ENCODE peak calls at places on chromosomes 7 and 10, in seven cellular contexts. H is tibial artery, M is right atrium auricular region, A is BJ, R is HFF-Myc, O is brain microvascular endothelial cell, V is foreskin fibroblast. X is an unnamed sample.
A peak's percentile ranks its signal among the peaks of the same experiment; 100 is the strongest.

GRCh38 chr10:126407831-126408230 is 19.6 kb upstream of the ADAM12 start:
- DNase-seq in R (no peak), H (no peak), O (no peak), V (no peak), M (no peak), A (no peak), X (no peak)

GRCh38 chr10:3625959-3626751 is 158.9 kb downstream of the KLF6 start:
- DNase-seq in V (peak; percentile 81), R (no peak), H (no peak), M (no peak), O (peak; percentile 80), A (peak; percentile 39), X (peak; percentile 52)

GRCh38 chr10:1434912-1435692 is 302.2 kb downstream of the ADARB2 start:
- DNase-seq in R (no peak), M (peak; percentile 42), A (no peak), H (no peak), O (no peak), V (no peak), X (no peak)

GRCh38 chr10:125018576-125019143 is 76.7 kb downstream of the ZRANB1 start:
- DNase-seq in A (no peak), R (no peak), O (no peak), M (no peak), H (no peak), V (no peak), X (no peak)

GRCh38 chr7:35909870-35910357 is 109.1 kb downstream of the SEPTIN7 start:
- DNase-seq in R (no peak), A (no peak), V (peak; percentile 7), H (no peak), O (no peak), M (no peak), X (no peak)

GRCh38 chr10:116098411-116099019 is 174.5 kb downstream of the GFRA1 start:
- DNase-seq in H (no peak), A (no peak), M (no peak), R (no peak), O (no peak), V (no peak), X (no peak)

GRCh38 chr7:77565917-77566316 is 28.8 kb downstream of the PTPN12 start:
- DNase-seq in H (no peak), M (no peak), R (no peak), A (no peak), V (peak; percentile 73), O (peak; percentile 14), X (peak; percentile 5)

GRCh38 chr7:107332488-107333269 is 137.2 kb upstream of the GPR22 start:
- DNase-seq in A (no peak), M (no peak), R (no peak), O (no peak), V (no peak), H (no peak), X (no peak)

GRCh38 chr10:28892818-28893547 is 215.7 kb downstream of the BAMBI start:
- DNase-seq in M (no peak), A (no peak), O (peak; percentile 65), V (no peak), H (no peak), R (no peak), X (no peak)

GRCh38 chr7:50312589-50313162 is 8.2 kb downstream of the IKZF1 start:
- DNase-seq in V (no peak), H (no peak), O (no peak), R (no peak), M (no peak), A (no peak), X (no peak)

DNA sequence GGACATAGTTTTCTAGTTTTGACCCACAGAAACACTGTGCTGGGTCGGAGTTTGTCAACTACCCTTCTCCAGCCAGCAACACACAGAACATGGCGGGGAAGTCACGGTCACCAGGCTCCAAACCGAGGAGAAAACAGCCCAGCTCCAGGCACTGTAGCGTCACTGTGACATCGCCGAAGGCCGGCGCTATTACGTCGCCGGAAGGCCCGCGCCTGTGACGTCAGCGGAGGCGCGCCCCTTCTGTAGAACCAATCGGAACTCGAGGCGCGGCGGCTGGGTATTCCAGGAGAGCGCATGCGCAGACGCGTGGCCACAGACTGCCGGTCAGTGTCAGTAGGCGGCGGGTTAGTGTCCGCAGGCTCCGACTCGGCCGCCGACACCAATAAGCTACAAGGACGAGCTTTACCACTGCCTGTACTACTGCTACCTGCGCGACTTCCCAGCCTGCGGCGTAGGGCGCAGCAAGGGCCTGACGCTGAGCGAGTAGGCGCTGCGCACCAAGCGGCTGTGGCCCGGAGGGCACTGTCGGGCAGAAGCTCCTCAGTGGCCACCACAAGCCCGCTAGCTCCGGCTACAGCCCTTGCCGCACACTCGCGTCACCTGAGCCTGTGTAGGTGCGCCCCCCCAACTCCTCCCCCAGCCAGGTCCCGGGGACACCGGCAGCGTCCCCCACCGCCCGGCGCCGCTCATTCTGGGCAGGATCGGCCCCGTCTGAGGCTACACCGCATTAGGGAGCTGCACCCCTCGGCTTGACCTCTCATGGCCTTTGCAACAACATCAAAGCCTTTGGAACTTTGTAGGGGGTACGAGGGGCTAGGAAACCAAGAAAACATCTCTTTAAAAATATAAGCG is 35.1 kb upstream of the SRRM3 start:
- DNase-seq in H (peak; percentile 97), V (peak; percentile 92), R (peak; percentile 74), A (peak; percentile 61), O (peak; percentile 95), M (peak; percentile 99), X (peak; percentile 37)
- TF ChIP-seq CTCF in H (peak; percentile 22), V (peak; percentile 11), R (peak; percentile 9), A (peak; percentile 41), O (peak; percentile 37), M (no peak), X (peak; percentile 0)

GRCh38 chr7:12299367-12299766 is 88.3 kb downstream of the TMEM106B start:
- DNase-seq in M (no peak), O (no peak), R (no peak), A (no peak), H (no peak), V (no peak), X (no peak)
- H3K4me3 ChIP-seq in M (no peak overlapping the region), O (no peak overlapping the region), R (no peak overlapping the region), A (no peak overlapping the region), H (no peak overlapping the region), V (no peak overlapping the region), X (no peak overlapping the region)

GRCh38 chr10:128051548-128051947 is 74.7 kb downstream of the MKI67 start:
- DNase-seq in M (no peak), H (no peak), V (no peak), O (no peak), R (no peak), A (no peak), X (no peak)
- TF ChIP-seq CTCF in M (no peak), H (no peak), V (no peak), O (no peak), R (no peak), A (no peak), X (no peak)

DNA sequence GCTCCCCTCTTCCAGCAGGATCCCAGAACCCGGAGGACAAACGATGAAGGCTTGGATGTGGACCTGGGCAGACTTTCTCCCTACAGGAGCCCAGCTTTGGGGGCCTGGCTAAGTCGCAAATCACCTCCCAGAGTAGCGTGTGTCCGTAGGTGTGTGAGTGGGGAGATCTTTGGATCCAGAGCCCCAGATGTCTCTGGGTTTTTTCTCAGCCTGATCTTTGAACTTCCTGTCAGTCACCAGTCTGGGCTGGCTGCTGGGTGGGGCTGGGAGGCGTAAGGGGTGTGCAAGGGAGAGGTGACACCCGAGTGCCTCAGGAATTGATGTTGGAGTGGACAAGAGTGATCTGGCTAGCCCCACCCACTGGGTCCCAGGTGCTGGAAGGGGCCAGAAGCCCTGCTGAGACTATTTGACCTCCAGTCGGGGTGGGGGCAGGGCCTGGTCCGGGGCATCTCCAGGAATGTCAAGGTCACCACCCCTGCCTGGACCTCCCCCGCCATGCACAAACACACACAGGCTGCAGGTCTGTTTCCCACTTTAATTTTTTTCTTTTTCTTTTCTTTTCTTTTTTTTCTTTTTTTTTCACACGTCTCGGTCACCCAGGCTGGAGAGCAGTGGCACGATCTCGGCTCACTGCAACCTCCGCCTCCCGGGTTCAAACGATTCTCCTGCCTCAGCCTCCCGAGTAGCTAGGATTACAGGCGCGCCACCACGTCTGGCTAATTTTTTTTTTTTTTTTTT is at the start of gene MOGAT3:
- DNase-seq in H (no peak), A (no peak), M (no peak), O (no peak), R (no peak), V (no peak), X (no peak)
- H3K4me3 ChIP-seq in H (peak within 1 kb of the TSS; percentile 10), A (no peak within 1 kb of the TSS), M (peak within 1 kb of the TSS; percentile 13), O (no peak within 1 kb of the TSS), R (no peak within 1 kb of the TSS), V (no peak within 1 kb of the TSS), X (no peak within 1 kb of the TSS)

GRCh38 chr7:13276977-13277376 is 589.5 kb downstream of the ARL4A start:
- DNase-seq in A (no peak), H (no peak), M (no peak), V (no peak), O (no peak), R (no peak), X (no peak)

GRCh38 chr7:13278020-13278419 is 590.6 kb downstream of the ARL4A start:
- DNase-seq in M (no peak), H (no peak), O (no peak), A (no peak), V (no peak), R (no peak), X (no peak)

GRCh38 chr7:13282377-13282980 is 595.0 kb downstream of the ARL4A start:
- DNase-seq in R (no peak), V (peak; percentile 21), A (no peak), O (peak; percentile 25), M (no peak), H (no peak), X (no peak)

DNA sequence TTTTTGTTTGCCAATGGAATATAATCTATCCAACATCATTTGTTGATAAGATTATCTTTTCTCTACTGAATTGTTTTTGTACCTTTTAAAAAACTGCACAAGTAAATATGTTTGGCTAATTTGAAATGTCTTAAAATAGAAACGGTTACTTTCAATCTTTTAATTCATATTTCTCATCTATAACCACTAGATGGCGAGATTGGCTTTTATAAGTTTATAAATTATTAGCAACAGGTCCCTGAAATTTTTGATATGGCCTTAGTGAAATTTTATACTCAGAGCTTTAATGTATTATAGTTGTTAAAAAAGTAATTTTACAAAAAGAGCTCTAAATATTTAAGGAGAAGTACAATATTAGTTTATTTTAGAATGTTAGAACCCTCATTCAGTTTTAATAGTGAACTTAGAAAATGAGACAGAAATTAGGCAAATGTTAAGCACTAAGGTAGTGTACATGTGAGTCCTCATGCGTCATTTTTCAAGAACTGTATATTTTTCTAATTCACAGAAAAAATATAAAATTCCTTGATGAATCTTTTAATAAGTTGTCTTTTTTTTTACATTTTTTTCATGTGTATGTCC is 592.5 kb downstream of the ARL4A start:
- DNase-seq in A (no peak), O (no peak), R (no peak), V (no peak), H (no peak), M (no peak), X (no peak)
- TF ChIP-seq CTCF in A (peak; percentile 27), O (no peak), R (no peak), V (peak; percentile 5), H (peak; percentile 39), M (peak; percentile 28), X (no peak)

X was measured in AG04449.